ENCODE peak calls at places on chromosome 18, in five cellular contexts. One of them, this sample, is unnamed.

GRCh38 chr18:9730786-9731185 is 22.7 kb downstream of the RAB31 start:
- DNase-seq in HepG2: no peak
- DNase-seq in K562: no peak
- DNase-seq in HCT116: no peak
- DNase-seq in GM12878: no peak
- DNase-seq in this sample: no peak

GRCh38 chr18:67386028-67386427 is 130.5 kb downstream of the DSEL start:
- DNase-seq in HepG2: peak; percentile 77
- DNase-seq in K562: no peak
- DNase-seq in HCT116: no peak
- DNase-seq in GM12878: no peak
- DNase-seq in this sample: no peak

GRCh38 chr18:26703170-26703933 is 155.0 kb upstream of the KCTD1 start:
- DNase-seq in HepG2: no peak
- DNase-seq in K562: no peak
- DNase-seq in HCT116: no peak
- DNase-seq in GM12878: no peak
- DNase-seq in this sample: no peak

GRCh38 chr18:48824231-48824970 is 126.4 kb downstream of the SMAD7 start:
- DNase-seq in HepG2: no peak
- DNase-seq in K562: no peak
- DNase-seq in HCT116: no peak
- DNase-seq in GM12878: no peak
- DNase-seq in this sample: no peak

GRCh38 chr18:33051397-33051796 is 278.6 kb upstream of the KLHL14 start:
- DNase-seq in HepG2: peak; percentile 12
- DNase-seq in K562: no peak
- DNase-seq in HCT116: no peak
- DNase-seq in GM12878: no peak
- DNase-seq in this sample: no peak

GRCh38 chr18:21191596-21192307 is 50.3 kb upstream of the GREB1L start:
- DNase-seq in HepG2: peak; percentile 42
- DNase-seq in K562: peak; percentile 47
- DNase-seq in HCT116: peak; percentile 57
- DNase-seq in GM12878: no peak
- DNase-seq in this sample: peak; percentile 23

GRCh38 chr18:7635948-7636347 is 68.8 kb downstream of the PTPRM start:
- DNase-seq in HepG2: peak; percentile 49
- DNase-seq in K562: no peak
- DNase-seq in HCT116: no peak
- DNase-seq in GM12878: no peak
- DNase-seq in this sample: no peak

GRCh38 chr18:51029694-51030536 is at the start of gene SMAD4:
- DNase-seq in HepG2: peak; percentile 89
- DNase-seq in K562: peak; percentile 94
- DNase-seq in HCT116: peak; percentile 86
- DNase-seq in GM12878: peak; percentile 71
- DNase-seq in this sample: peak; percentile 92

GRCh38 chr18:58687871-58688308 is 16.6 kb downstream of the MALT1 start:
- DNase-seq in HepG2: no peak
- DNase-seq in K562: no peak
- DNase-seq in HCT116: no peak
- DNase-seq in GM12878: peak; percentile 73
- DNase-seq in this sample: no peak

GRCh38 chr18:22998336-22998735 is 65.2 kb downstream of the RBBP8 start:
- DNase-seq in HepG2: no peak
- DNase-seq in K562: no peak
- DNase-seq in HCT116: no peak
- DNase-seq in GM12878: no peak
- DNase-seq in this sample: no peak

GRCh38 chr18:71431171-71431570 is 1113.0 kb downstream of the CBLN2 start:
- DNase-seq in HepG2: no peak
- DNase-seq in K562: no peak
- DNase-seq in HCT116: no peak
- DNase-seq in GM12878: no peak
- DNase-seq in this sample: no peak

GRCh38 chr18:48337053-48337452 is 72.1 kb downstream of the ZBTB7C start:
- DNase-seq in HepG2: no peak
- DNase-seq in K562: no peak
- DNase-seq in HCT116: no peak
- DNase-seq in GM12878: no peak
- DNase-seq in this sample: no peak

GRCh38 chr18:24503182-24503581 is 42.7 kb downstream of the HRH4 start:
- DNase-seq in HepG2: no peak
- DNase-seq in K562: no peak
- DNase-seq in HCT116: no peak
- DNase-seq in GM12878: no peak
- DNase-seq in this sample: no peak

GRCh38 chr18:36309436-36310391 is 12.2 kb downstream of the FHOD3 start:
- DNase-seq in HepG2: no peak
- DNase-seq in K562: no peak
- DNase-seq in HCT116: peak; percentile 82
- DNase-seq in GM12878: no peak
- DNase-seq in this sample: no peak

GRCh38 chr18:31497711-31498449 is at the start of gene DSG2:
- DNase-seq in HepG2: peak; percentile 43
- DNase-seq in K562: peak; percentile 90
- DNase-seq in HCT116: no peak
- DNase-seq in GM12878: no peak
- DNase-seq in this sample: no peak

GRCh38 chr18:32213693-32214092 is 23.9 kb downstream of the MEP1B start:
- DNase-seq in HepG2: peak; percentile 76
- DNase-seq in K562: no peak
- DNase-seq in HCT116: no peak
- DNase-seq in GM12878: no peak
- DNase-seq in this sample: no peak

GRCh38 chr18:2971741-2972552 is 41.0 kb downstream of the LPIN2 start:
- DNase-seq in HepG2: no peak
- DNase-seq in K562: no peak
- DNase-seq in HCT116: no peak
- DNase-seq in GM12878: peak; percentile 90
- DNase-seq in this sample: no peak

GRCh38 chr18:37561986-37562385 is 3.6 kb downstream of the CELF4 start:
- DNase-seq in HepG2: no peak
- DNase-seq in K562: no peak
- DNase-seq in HCT116: no peak
- DNase-seq in GM12878: no peak
- DNase-seq in this sample: no peak

DNA sequence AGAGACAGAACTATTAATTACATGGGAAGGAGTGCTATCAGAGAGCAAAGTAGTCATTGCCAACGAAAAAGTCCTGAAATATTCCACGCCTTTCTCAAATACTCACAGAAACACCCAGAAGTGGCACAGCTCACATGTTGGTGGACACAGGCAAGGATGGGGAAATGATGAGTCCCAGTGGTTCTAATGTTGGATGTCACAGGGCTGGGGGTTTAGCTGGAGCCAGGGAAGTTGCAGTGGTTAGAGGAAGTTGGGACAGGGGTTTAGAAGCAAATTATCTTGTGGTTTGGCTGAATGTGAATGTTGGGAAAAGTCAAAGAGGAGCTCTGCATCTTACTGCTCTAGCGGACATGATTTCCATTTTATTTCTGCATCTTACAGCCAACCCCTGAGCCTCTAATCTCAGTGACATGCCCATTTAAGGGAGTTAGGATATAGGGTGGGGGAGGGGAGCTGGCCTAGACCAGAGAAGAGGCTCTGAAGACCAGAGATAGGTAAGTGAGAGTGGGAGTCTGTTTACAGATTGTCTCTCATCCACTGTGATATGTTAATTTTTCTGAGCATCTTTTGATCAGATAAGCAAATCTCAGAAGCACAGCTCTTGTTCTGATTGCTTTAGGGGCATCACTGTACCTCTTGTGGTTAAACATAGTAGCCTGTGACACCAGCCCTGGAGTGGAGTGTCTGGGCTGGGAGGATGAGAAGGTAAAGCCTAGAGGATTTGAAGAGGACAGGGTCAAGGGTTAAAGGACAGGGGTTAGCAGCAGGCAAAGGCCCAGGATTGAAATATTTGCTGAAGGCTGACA is 43.5 kb downstream of the SETBP1 start:
- DNase-seq in HepG2: no peak
- DNase-seq in K562: peak; percentile 23
- DNase-seq in HCT116: no peak
- DNase-seq in GM12878: no peak
- DNase-seq in this sample: no peak
- H3K4me1 ChIP-seq in HepG2: no peaks in the 10 kb centered on the region
- H3K4me1 ChIP-seq in K562: no peaks in the 10 kb centered on the region
- H3K4me1 ChIP-seq in HCT116: no peaks in the 10 kb centered on the region
- H3K4me1 ChIP-seq in GM12878: peaks cover 64% of the 10 kb centered on the region
- H3K4me1 ChIP-seq in this sample: peaks cover 2% of the 10 kb centered on the region

DNA sequence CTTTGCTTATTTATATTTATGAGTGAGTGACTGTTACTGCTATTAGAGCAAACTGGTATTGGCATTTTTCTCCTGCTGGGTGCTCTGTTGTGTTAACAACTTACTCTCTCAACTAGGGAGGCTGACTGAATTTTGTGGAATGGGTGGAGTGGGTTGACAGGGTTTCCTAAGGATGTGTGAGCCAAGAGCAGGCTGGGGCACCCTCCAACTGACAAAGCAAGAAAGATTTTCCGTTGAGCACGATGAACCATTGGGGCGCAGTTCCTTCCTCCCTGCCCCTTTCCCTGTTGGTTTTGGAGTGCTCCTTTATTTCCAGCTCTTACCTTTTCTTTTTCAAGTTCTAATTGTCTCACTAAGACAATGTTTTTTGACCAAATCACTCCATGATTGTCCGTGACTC is 20.3 kb downstream of the SEH1L start:
- DNase-seq in HepG2: no peak
- DNase-seq in K562: no peak
- DNase-seq in HCT116: no peak
- DNase-seq in GM12878: no peak
- DNase-seq in this sample: no peak
- H3K9ac ChIP-seq in HepG2: no peak overlapping the region
- H3K9ac ChIP-seq in K562: no peak overlapping the region
- H3K9ac ChIP-seq in HCT116: no peak overlapping the region
- H3K9ac ChIP-seq in GM12878: no peak overlapping the region
- H3K9ac ChIP-seq in this sample: no peak overlapping the region

GRCh38 chr18:30485078-30485477 is 557.5 kb downstream of the DSC3 start:
- DNase-seq in HepG2: no peak
- DNase-seq in K562: no peak
- DNase-seq in HCT116: no peak
- DNase-seq in GM12878: no peak
- DNase-seq in this sample: no peak
- TF ChIP-seq ZNF274 in HepG2: no peak
- TF ChIP-seq ZNF274 in K562: no peak
- TF ChIP-seq ZNF274 in HCT116: no peak
- TF ChIP-seq ZNF274 in GM12878: no peak
- TF ChIP-seq ZNF274 in this sample: no peak

GRCh38 chr18:13381331-13381730 is 162.8 kb downstream of the LDLRAD4 start:
- DNase-seq in HepG2: no peak
- DNase-seq in K562: no peak
- DNase-seq in HCT116: no peak
- DNase-seq in GM12878: no peak
- DNase-seq in this sample: no peak
- H3K4me1 ChIP-seq in HepG2: peaks cover 9% of the 10 kb centered on the region
- H3K4me1 ChIP-seq in K562: no peaks in the 10 kb centered on the region
- H3K4me1 ChIP-seq in HCT116: no peaks in the 10 kb centered on the region
- H3K4me1 ChIP-seq in GM12878: peaks cover 11% of the 10 kb centered on the region
- H3K4me1 ChIP-seq in this sample: peaks cover 3% of the 10 kb centered on the region

GRCh38 chr18:28176674-28176932 is 327 bp downstream of the CDH2 start:
- DNase-seq in HepG2: no peak
- DNase-seq in K562: no peak
- DNase-seq in HCT116: no peak
- DNase-seq in GM12878: no peak
- DNase-seq in this sample: no peak
- H3K9ac ChIP-seq in HepG2: peak overlapping the region; percentile 80
- H3K9ac ChIP-seq in K562: no peak overlapping the region
- H3K9ac ChIP-seq in HCT116: no peak overlapping the region
- H3K9ac ChIP-seq in GM12878: no peak overlapping the region
- H3K9ac ChIP-seq in this sample: no peak overlapping the region

GRCh38 chr18:76670564-76671288 is 151.6 kb upstream of the ZNF236 start:
- DNase-seq in HepG2: no peak
- DNase-seq in K562: no peak
- DNase-seq in HCT116: no peak
- DNase-seq in GM12878: no peak
- DNase-seq in this sample: no peak
- TF ChIP-seq ZNF274 in HepG2: no peak
- TF ChIP-seq ZNF274 in K562: no peak
- TF ChIP-seq ZNF274 in HCT116: no peak
- TF ChIP-seq ZNF274 in GM12878: no peak
- TF ChIP-seq ZNF274 in this sample: no peak

GRCh38 chr18:68940039-68940438 is 142.2 kb downstream of the CCDC102B start:
- DNase-seq in HepG2: no peak
- DNase-seq in K562: no peak
- DNase-seq in HCT116: no peak
- DNase-seq in GM12878: no peak
- DNase-seq in this sample: no peak

GRCh38 chr18:68935686-68936085 is 137.8 kb downstream of the CCDC102B start:
- DNase-seq in HepG2: no peak
- DNase-seq in K562: no peak
- DNase-seq in HCT116: no peak
- DNase-seq in GM12878: no peak
- DNase-seq in this sample: no peak

GRCh38 chr18:68940754-68941153 is 142.9 kb downstream of the CCDC102B start:
- DNase-seq in HepG2: peak; percentile 7
- DNase-seq in K562: no peak
- DNase-seq in HCT116: no peak
- DNase-seq in GM12878: no peak
- DNase-seq in this sample: no peak

GRCh38 chr18:68942230-68942629 is 144.3 kb downstream of the CCDC102B start:
- DNase-seq in HepG2: no peak
- DNase-seq in K562: no peak
- DNase-seq in HCT116: no peak
- DNase-seq in GM12878: no peak
- DNase-seq in this sample: no peak

DNA sequence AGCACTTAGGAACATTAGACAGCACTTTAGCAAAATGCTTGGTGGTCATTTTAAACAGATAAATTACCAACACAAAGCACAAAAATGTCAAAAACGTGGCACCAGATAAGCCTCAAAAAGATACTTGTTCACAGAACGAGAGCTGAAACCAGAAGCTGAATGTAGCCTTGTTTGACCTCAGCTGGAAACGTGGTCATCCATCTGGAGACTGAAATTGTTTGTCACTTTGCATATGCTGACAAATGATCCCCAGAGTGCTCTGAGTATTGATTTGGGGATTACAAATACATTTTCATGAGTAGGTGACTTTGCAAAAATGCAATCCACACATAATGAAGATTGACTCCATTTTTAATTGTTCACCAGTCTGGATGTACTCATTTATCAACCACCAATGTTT is 139.3 kb downstream of the CCDC102B start:
- DNase-seq in HepG2: no peak
- DNase-seq in K562: no peak
- DNase-seq in HCT116: no peak
- DNase-seq in GM12878: no peak
- DNase-seq in this sample: no peak
- H3K4me1 ChIP-seq in HepG2: peaks cover 8% of the 10 kb centered on the region
- H3K4me1 ChIP-seq in K562: no peaks in the 10 kb centered on the region
- H3K4me1 ChIP-seq in HCT116: no peaks in the 10 kb centered on the region
- H3K4me1 ChIP-seq in GM12878: no peaks in the 10 kb centered on the region
- H3K4me1 ChIP-seq in this sample: no peaks in the 10 kb centered on the region

This sample was measured in NT2/D1.